ENCODE peak calls at places on chromosome 19, in five cellular contexts. E, G, B, X and Z are unnamed samples.

GRCh38 chr19:34187011-34187410 is 14.7 kb downstream of the LSM14A start:
- DNase-seq in E (no peak), G (no peak), B (no peak), X (no peak), Z (no peak)

GRCh38 chr19:37790244-37790925 is 11.0 kb upstream of the ZNF573 start:
- DNase-seq in E (no peak), G (no peak), B (no peak), X (no peak), Z (no peak)

GRCh38 chr19:58009666-58010301 is 7.2 kb upstream of the ZNF606 start:
- DNase-seq in E (no peak), G (no peak), B (peak; percentile 17), X (peak; percentile 84), Z (peak; percentile 75)

GRCh38 chr19:1437609-1438008 is 587 bp upstream of the RPS15 start:
- DNase-seq in E (no peak), G (no peak), B (no peak), X (no peak), Z (no peak)

GRCh38 chr19:1026189-1027019 is at the start of gene CNN2:
- DNase-seq in E (peak; percentile 73), G (no peak), B (peak; percentile 69), X (peak; percentile 86), Z (peak; percentile 78)

GRCh38 chr19:1665565-1666047 is 13.2 kb upstream of the TCF3 start:
- DNase-seq in E (no peak), G (no peak), B (no peak), X (no peak), Z (no peak)

GRCh38 chr19:1837222-1837565 is 11.1 kb downstream of the REXO1 start:
- DNase-seq in E (no peak), G (no peak), B (no peak), X (no peak), Z (no peak)

GRCh38 chr19:50410109-50410508 is 8.6 kb upstream of the SPIB start:
- DNase-seq in E (no peak), G (no peak), B (no peak), X (no peak), Z (no peak)

GRCh38 chr19:46788968-46789338 is 559 bp upstream of the SLC1A5 start:
- DNase-seq in E (no peak), G (no peak), B (no peak), X (no peak), Z (no peak)
- H3K4me3 ChIP-seq in E (no peak overlapping the region), G (no peak overlapping the region), B (no peak overlapping the region), X (no peak overlapping the region), Z (no peak overlapping the region)

GRCh38 chr19:12802267-12803106 is 618 bp downstream of the THSD8 start:
- DNase-seq in E (no peak), G (no peak), B (no peak), X (no peak), Z (peak; percentile 58)

GRCh38 chr19:12804051-12804450 is 2.2 kb downstream of the THSD8 start:
- DNase-seq in E (no peak), G (no peak), B (no peak), X (no peak), Z (no peak)

GRCh38 chr19:12800873-12801465 is 631 bp downstream of the PRDX2 start:
- DNase-seq in E (peak; percentile 38), G (no peak), B (no peak), X (peak; percentile 58), Z (peak; percentile 34)

GRCh38 chr19:12801466-12802266 is at the start of the genes PRDX2 and THSD8:
- DNase-seq in E (peak; percentile 86), G (no peak), B (no peak), X (peak; percentile 90), Z (peak; percentile 93)

GRCh38 chr19:12806242-12807131 is at the start of gene RNASEH2A:
- DNase-seq in E (peak; percentile 94), G (peak; percentile 49), B (peak; percentile 81), X (peak; percentile 90), Z (peak; percentile 97)
- TF ChIP-seq CTCF in E (no peak), G (no peak), B (no peak), X (peak; percentile 15), Z (no peak)

GRCh38 chr19:18635831-18636182 is 1.0 kb upstream of the KLHL26 start:
- DNase-seq in E (no peak), G (no peak), B (no peak), X (no peak), Z (no peak)
- H3K4me3 ChIP-seq in E (no peak overlapping the region), G (no peak overlapping the region), B (peak overlapping the region; percentile 92), X (no peak overlapping the region), Z (no peak overlapping the region)

GRCh38 chr19:10727599-10728250 is 9.8 kb downstream of the DNM2 start:
- DNase-seq in E (no peak), G (no peak), B (no peak), X (no peak), Z (peak; percentile 21)

GRCh38 chr19:10720607-10721125 is 2.8 kb downstream of the DNM2 start:
- DNase-seq in E (no peak), G (no peak), B (no peak), X (no peak), Z (no peak)

GRCh38 chr19:10725415-10725814 is 7.5 kb downstream of the DNM2 start:
- DNase-seq in E (no peak), G (no peak), B (no peak), X (no peak), Z (no peak)

GRCh38 chr19:10726268-10726667 is 8.4 kb downstream of the DNM2 start:
- DNase-seq in E (no peak), G (no peak), B (no peak), X (no peak), Z (no peak)

DNA sequence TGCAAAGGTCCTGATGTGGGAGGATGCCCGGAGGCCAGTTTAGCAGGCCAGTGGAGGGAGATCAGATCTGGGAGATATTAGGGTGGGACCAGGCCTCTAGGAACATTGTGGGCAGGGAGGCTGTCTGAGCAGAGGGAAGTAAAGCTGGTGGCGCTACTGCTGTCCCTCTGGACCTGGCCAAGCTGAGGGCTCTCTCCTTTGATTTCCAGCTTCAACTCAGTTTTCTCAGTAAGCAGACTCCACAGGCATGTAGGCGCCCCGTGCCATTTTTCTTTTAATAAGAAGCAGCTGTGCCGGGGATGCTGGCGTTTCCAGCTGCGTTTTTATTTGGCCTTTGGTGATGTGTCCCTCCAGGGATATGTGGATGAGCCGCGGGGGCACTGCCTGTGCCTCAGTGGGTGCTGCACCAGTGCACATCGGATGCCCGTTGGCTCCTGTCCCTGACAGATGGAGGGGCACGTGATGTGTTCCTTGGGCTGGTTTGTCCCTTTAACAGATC is 6.7 kb downstream of the DNM2 start:
- DNase-seq in E (no peak), G (peak; percentile 25), B (no peak), X (no peak), Z (peak; percentile 83)
- TF ChIP-seq CTCF in E (no peak), G (no peak), B (no peak), X (no peak), Z (no peak)

GRCh38 chr19:6275170-6275744 is 4.5 kb downstream of the MLLT1 start:
- DNase-seq in E (no peak), G (no peak), B (no peak), X (no peak), Z (peak; percentile 11)

GRCh38 chr19:6272913-6273600 is 6.7 kb downstream of the MLLT1 start:
- DNase-seq in E (no peak), G (no peak), B (no peak), X (no peak), Z (no peak)

GRCh38 chr19:6272411-6272791 is 7.4 kb downstream of the MLLT1 start:
- DNase-seq in E (no peak), G (no peak), B (no peak), X (no peak), Z (no peak)

GRCh38 chr19:6274756-6275155 is 5.0 kb downstream of the MLLT1 start:
- DNase-seq in E (no peak), G (no peak), B (no peak), X (no peak), Z (no peak)

DNA sequence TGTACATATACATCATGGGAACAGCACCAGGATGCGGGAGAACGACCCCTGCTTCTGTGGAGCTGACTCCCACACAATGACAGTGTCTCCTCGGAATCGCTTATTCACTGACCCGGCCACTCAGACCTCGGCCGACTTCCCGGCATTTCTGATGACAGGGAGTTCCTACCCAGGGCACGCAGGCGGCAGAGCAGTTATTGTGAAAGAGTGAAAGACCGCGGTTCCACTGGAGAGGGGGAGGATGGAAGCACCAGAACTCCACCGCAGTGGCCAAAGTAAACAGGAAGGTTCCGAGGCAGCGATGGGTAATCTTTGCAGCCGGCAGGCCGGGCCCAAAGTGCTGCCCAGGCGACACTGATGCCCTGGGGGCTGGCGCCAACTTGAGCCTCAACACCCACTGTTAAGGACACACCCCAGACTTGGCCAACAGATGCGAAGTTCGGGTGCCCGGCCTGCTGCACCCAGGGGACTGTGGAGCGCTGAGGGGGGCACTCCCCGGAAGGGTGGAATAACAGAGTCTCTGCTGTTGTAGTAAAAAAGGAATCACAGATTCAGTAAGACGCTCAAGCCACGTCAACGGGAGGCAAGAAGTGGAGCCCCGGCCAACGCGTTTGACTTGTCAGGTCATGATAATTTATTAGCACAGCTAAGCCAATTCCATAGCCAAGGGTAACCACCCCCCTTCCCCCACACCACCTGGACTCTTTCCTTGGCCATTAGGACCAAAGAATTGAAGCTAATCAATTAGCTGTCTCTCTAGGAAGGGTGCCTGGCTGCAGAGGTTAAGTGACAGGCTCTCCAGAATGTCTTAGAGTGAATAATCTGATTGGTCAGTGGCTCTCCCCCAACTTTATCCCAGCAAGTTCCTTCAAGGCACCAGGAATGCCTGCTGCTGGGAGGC is 5.8 kb downstream of the MLLT1 start:
- DNase-seq in E (peak; percentile 84), G (peak; percentile 87), B (no peak), X (peak; percentile 88), Z (peak; percentile 97)
- H3K4me3 ChIP-seq in E (peak overlapping the region; percentile 32), G (peak overlapping the region; percentile 27), B (no peak overlapping the region), X (no peak overlapping the region), Z (peak overlapping the region; percentile 32)

GRCh38 chr19:46489445-46490272 is 6.0 kb downstream of the PNMA8B start:
- DNase-seq in E (no peak), G (no peak), B (no peak), X (peak; percentile 38), Z (peak; percentile 43)
- TF ChIP-seq CTCF in E (no peak), G (peak; percentile 35), B (no peak), X (peak; percentile 38), Z (peak; percentile 34)

GRCh38 chr19:46494115-46494935 is 1.3 kb downstream of the PNMA8B start:
- DNase-seq in E (no peak), G (no peak), B (no peak), X (no peak), Z (no peak)
- H3K4me3 ChIP-seq in E (no peak overlapping the region), G (no peak overlapping the region), B (no peak overlapping the region), X (no peak overlapping the region), Z (no peak overlapping the region)

GRCh38 chr19:12550951-12551832 is at the start of gene ZNF564:
- DNase-seq in E (peak; percentile 100), G (peak; percentile 92), B (peak; percentile 92), X (peak; percentile 95), Z (peak; percentile 98)
- TF ChIP-seq CTCF in E (no peak), G (no peak), B (no peak), X (no peak), Z (no peak)